ENCODE peak calls at places on chromosomes 11 and 22, in eight cellular contexts. One of them, this sample, is unnamed.

GRCh38 chr22:41367039-41367679 is 14.6 kb upstream of the TEF start:
- DNase-seq in mammary epithelial cell: peak; percentile 94
- DNase-seq in BJ: peak; percentile 71
- DNase-seq in astrocyte of the spinal cord: peak; percentile 96
- DNase-seq in colonic mucosa: peak; percentile 96
- DNase-seq in H9: peak; percentile 79
- DNase-seq in K562: peak; percentile 96
- DNase-seq in ovary: peak; percentile 98
- DNase-seq in this sample: peak; percentile 87

GRCh38 chr11:2319791-2320481 is 18.1 kb downstream of the TSPAN32 start:
- DNase-seq in mammary epithelial cell: no peak
- DNase-seq in BJ: no peak
- DNase-seq in astrocyte of the spinal cord: no peak
- DNase-seq in colonic mucosa: no peak
- DNase-seq in H9: no peak
- DNase-seq in K562: no peak
- DNase-seq in ovary: no peak
- DNase-seq in this sample: peak; percentile 43

GRCh38 chr22:47370448-47371262 is 608.2 kb downstream of the TBC1D22A start:
- DNase-seq in mammary epithelial cell: no peak
- DNase-seq in BJ: no peak
- DNase-seq in astrocyte of the spinal cord: no peak
- DNase-seq in colonic mucosa: peak; percentile 11
- DNase-seq in H9: no peak
- DNase-seq in K562: no peak
- DNase-seq in ovary: peak; percentile 4
- DNase-seq in this sample: peak; percentile 60

GRCh38 chr11:69558519-69558941 is 77.1 kb downstream of the LINC01488 start:
- DNase-seq in mammary epithelial cell: no peak
- DNase-seq in BJ: no peak
- DNase-seq in astrocyte of the spinal cord: no peak
- DNase-seq in colonic mucosa: no peak
- DNase-seq in H9: no peak
- DNase-seq in K562: no peak
- DNase-seq in ovary: no peak
- DNase-seq in this sample: no peak

GRCh38 chr11:134333312-134333711 is 1.5 kb downstream of the GLB1L2 start:
- DNase-seq in mammary epithelial cell: no peak
- DNase-seq in BJ: no peak
- DNase-seq in astrocyte of the spinal cord: no peak
- DNase-seq in colonic mucosa: no peak
- DNase-seq in H9: no peak
- DNase-seq in K562: no peak
- DNase-seq in ovary: no peak
- DNase-seq in this sample: no peak

GRCh38 chr11:5367461-5368074 is 16.0 kb upstream of the OR51M1 start:
- DNase-seq in mammary epithelial cell: no peak
- DNase-seq in BJ: no peak
- DNase-seq in astrocyte of the spinal cord: peak; percentile 81
- DNase-seq in colonic mucosa: no peak
- DNase-seq in H9: no peak
- DNase-seq in K562: no peak
- DNase-seq in ovary: no peak
- DNase-seq in this sample: no peak

GRCh38 chr11:2511421-2512369 is 66.9 kb downstream of the KCNQ1 start:
- DNase-seq in mammary epithelial cell: no peak
- DNase-seq in BJ: no peak
- DNase-seq in astrocyte of the spinal cord: no peak
- DNase-seq in colonic mucosa: peak; percentile 15
- DNase-seq in H9: no peak
- DNase-seq in K562: peak; percentile 4
- DNase-seq in ovary: no peak
- DNase-seq in this sample: peak; percentile 64

GRCh38 chr11:76397383-76397782 is 16.3 kb downstream of the GVQW3 start:
- DNase-seq in mammary epithelial cell: no peak
- DNase-seq in BJ: no peak
- DNase-seq in astrocyte of the spinal cord: no peak
- DNase-seq in colonic mucosa: no peak
- DNase-seq in H9: no peak
- DNase-seq in K562: no peak
- DNase-seq in ovary: no peak
- DNase-seq in this sample: no peak

GRCh38 chr11:57641426-57641825 is 8.3 kb downstream of the YPEL4 start:
- DNase-seq in mammary epithelial cell: no peak
- DNase-seq in BJ: no peak
- DNase-seq in astrocyte of the spinal cord: peak; percentile 62
- DNase-seq in colonic mucosa: no peak
- DNase-seq in H9: no peak
- DNase-seq in K562: peak; percentile 52
- DNase-seq in ovary: no peak
- DNase-seq in this sample: no peak

GRCh38 chr11:96203567-96204365 is 139.2 kb downstream of the MAML2 start:
- DNase-seq in mammary epithelial cell: no peak
- DNase-seq in BJ: no peak
- DNase-seq in astrocyte of the spinal cord: no peak
- DNase-seq in colonic mucosa: no peak
- DNase-seq in H9: no peak
- DNase-seq in K562: no peak
- DNase-seq in ovary: no peak
- DNase-seq in this sample: no peak

GRCh38 chr11:96204366-96204659 is 138.7 kb downstream of the MAML2 start:
- DNase-seq in mammary epithelial cell: no peak
- DNase-seq in BJ: no peak
- DNase-seq in astrocyte of the spinal cord: no peak
- DNase-seq in colonic mucosa: no peak
- DNase-seq in H9: no peak
- DNase-seq in K562: no peak
- DNase-seq in ovary: no peak
- DNase-seq in this sample: no peak

GRCh38 chr11:96207459-96208449 is 135.2 kb downstream of the MAML2 start:
- DNase-seq in mammary epithelial cell: peak; percentile 89
- DNase-seq in BJ: no peak
- DNase-seq in astrocyte of the spinal cord: no peak
- DNase-seq in colonic mucosa: peak; percentile 65
- DNase-seq in H9: no peak
- DNase-seq in K562: no peak
- DNase-seq in ovary: no peak
- DNase-seq in this sample: no peak

GRCh38 chr11:96205460-96205809 is 137.6 kb downstream of the MAML2 start:
- DNase-seq in mammary epithelial cell: no peak
- DNase-seq in BJ: no peak
- DNase-seq in astrocyte of the spinal cord: no peak
- DNase-seq in colonic mucosa: no peak
- DNase-seq in H9: no peak
- DNase-seq in K562: no peak
- DNase-seq in ovary: no peak
- DNase-seq in this sample: no peak

DNA sequence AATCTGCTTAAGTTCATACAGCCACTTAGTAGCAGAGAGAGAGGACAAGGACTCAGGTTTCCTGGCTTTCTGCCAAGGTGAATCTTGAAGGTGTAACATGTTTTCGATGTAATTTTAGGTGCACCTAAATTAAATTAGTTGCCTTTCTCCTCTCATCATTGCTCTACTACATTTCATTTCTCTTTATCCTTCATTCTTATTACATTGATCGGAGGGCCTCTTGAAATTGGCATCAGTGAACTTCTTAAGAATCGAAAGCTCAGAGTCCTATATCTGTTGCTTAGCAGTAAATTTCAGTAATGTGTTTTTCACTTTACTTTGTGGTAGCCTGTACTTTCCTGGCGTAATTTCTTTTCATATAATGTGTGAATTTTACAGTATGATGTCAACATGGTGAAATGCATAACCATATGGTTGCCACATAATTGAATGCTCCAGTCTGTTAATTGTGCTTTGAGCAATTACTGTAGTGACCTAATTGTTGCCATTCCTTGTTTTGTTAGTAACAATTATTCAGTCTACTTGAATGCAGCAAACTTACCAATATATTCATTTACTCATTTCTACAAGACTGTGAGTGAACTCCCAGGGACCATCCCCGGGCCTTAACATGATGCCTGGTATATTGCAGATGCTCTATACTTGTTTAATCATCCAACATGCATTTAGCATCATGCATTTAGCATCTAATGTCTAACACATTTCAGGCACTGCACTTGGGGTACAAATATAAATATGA is 138.1 kb downstream of the MAML2 start:
- DNase-seq in mammary epithelial cell: no peak
- DNase-seq in BJ: no peak
- DNase-seq in astrocyte of the spinal cord: no peak
- DNase-seq in colonic mucosa: no peak
- DNase-seq in H9: no peak
- DNase-seq in K562: no peak
- DNase-seq in ovary: no peak
- DNase-seq in this sample: no peak
- TF ChIP-seq CTCF in mammary epithelial cell: no peak
- TF ChIP-seq CTCF in BJ: no peak
- TF ChIP-seq CTCF in astrocyte of the spinal cord: no peak
- TF ChIP-seq CTCF in colonic mucosa: no peak
- TF ChIP-seq CTCF in H9: no peak
- TF ChIP-seq CTCF in K562: no peak
- TF ChIP-seq CTCF in ovary: no peak
- TF ChIP-seq CTCF in this sample: no peak

DNA sequence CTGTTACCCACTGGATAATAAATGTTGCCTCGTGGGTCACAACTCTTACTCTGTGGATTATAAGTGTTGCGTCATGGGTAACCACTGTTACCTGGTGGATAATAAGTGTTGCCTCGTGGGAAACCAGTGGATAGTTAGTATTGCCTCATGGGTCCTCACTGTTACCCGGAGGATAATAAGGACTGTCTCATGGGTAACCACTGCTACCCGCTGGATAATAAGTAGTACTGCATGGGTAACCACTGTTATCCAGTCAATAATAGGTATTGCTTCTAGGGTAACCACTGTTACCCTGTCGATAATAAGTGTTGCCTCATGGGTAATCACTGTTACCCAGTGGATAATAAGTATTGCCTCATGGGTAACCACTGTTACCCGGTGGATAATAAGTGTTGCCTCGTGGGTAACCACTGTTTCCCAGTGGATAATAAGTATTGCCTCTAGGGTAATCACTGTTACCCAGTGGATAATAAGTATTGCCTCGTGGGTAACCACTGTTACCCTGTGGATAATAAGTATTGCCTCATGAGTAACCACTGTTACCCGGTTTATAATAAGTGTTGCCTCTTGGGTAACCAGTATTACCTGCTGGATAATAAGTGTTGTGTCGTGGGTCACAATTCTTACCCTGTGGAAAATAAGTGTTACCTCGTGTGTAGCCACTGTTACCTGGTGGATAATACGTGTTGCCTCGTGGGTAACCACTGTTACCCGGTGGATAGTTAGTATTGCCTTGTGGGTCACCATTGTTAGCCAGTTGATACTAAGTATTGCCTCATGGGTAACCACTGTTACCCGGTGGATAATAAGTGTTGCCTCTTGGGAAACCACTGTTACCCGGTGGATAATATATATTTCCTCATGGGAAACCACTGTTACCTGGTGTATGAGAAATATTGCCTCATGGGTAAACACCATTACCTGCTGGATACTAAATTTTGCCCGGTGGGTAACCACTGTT is 15.7 kb upstream of the NXPE4 start:
- DNase-seq in mammary epithelial cell: no peak
- DNase-seq in BJ: no peak
- DNase-seq in astrocyte of the spinal cord: no peak
- DNase-seq in colonic mucosa: peak; percentile 7
- DNase-seq in H9: no peak
- DNase-seq in K562: no peak
- DNase-seq in ovary: no peak
- DNase-seq in this sample: no peak
- TF ChIP-seq CTCF in mammary epithelial cell: peak; percentile 31
- TF ChIP-seq CTCF in BJ: no peak
- TF ChIP-seq CTCF in astrocyte of the spinal cord: no peak
- TF ChIP-seq CTCF in colonic mucosa: no peak
- TF ChIP-seq CTCF in H9: peak; percentile 48
- TF ChIP-seq CTCF in K562: no peak
- TF ChIP-seq CTCF in ovary: no peak
- TF ChIP-seq CTCF in this sample: no peak

DNA sequence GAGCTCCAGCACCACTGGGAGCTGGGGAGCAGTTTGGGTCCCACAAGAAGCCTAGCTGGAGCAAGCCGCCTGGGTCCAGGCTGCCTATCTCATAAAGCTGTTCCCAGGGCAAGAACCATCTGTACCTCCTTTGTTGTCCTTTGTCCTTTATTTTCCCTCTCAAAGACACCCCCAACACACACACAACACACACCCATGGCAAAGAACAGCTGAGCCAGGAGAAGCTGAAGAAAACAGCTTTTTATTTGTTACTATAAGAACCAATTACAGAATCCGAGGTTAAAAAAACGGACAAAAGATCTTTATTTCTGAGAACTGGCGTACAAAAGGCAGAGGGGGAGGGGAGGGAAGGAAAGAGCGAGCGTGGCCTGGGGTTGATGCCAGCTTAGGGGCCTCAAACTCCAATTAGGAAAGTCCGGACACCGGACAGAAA is 1.7 kb upstream of the TUT1 start:
- DNase-seq in mammary epithelial cell: no peak
- DNase-seq in BJ: no peak
- DNase-seq in astrocyte of the spinal cord: no peak
- DNase-seq in colonic mucosa: no peak
- DNase-seq in H9: no peak
- DNase-seq in K562: no peak
- DNase-seq in ovary: peak; percentile 17
- DNase-seq in this sample: no peak
- TF ChIP-seq CTCF in mammary epithelial cell: no peak
- TF ChIP-seq CTCF in BJ: no peak
- TF ChIP-seq CTCF in astrocyte of the spinal cord: no peak
- TF ChIP-seq CTCF in colonic mucosa: no peak
- TF ChIP-seq CTCF in H9: no peak
- TF ChIP-seq CTCF in K562: no peak
- TF ChIP-seq CTCF in ovary: no peak
- TF ChIP-seq CTCF in this sample: no peak

GRCh38 chr11:60631939-60632338 is 67.5 kb upstream of the MS4A8 start:
- DNase-seq in mammary epithelial cell: no peak
- DNase-seq in BJ: no peak
- DNase-seq in astrocyte of the spinal cord: no peak
- DNase-seq in colonic mucosa: no peak
- DNase-seq in H9: no peak
- DNase-seq in K562: no peak
- DNase-seq in ovary: no peak
- DNase-seq in this sample: no peak

GRCh38 chr11:60629399-60629798 is 70.0 kb upstream of the MS4A8 start:
- DNase-seq in mammary epithelial cell: no peak
- DNase-seq in BJ: no peak
- DNase-seq in astrocyte of the spinal cord: no peak
- DNase-seq in colonic mucosa: no peak
- DNase-seq in H9: no peak
- DNase-seq in K562: no peak
- DNase-seq in ovary: no peak
- DNase-seq in this sample: no peak

GRCh38 chr11:60633645-60634044 is 65.8 kb upstream of the MS4A8 start:
- DNase-seq in mammary epithelial cell: no peak
- DNase-seq in BJ: no peak
- DNase-seq in astrocyte of the spinal cord: no peak
- DNase-seq in colonic mucosa: no peak
- DNase-seq in H9: no peak
- DNase-seq in K562: no peak
- DNase-seq in ovary: no peak
- DNase-seq in this sample: no peak

DNA sequence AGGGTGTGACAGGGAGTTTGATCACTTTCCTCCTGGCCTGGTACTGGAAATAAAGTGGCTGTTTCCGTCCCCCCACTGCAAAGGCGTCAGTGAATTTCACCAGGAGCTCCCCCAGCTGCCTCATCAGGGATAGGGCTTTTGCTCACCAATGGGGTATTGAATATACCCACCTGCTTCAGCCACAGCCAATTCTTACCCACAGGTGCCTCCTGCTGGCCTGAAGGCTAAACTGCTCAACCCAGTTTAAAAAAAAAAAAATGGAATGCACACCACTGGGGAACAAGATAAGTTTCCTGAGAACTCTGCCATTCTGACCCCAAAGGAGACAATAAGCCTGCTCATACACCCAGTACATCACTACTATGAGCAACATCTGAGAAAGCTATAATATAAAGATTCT is 65.3 kb upstream of the MS4A8 start:
- DNase-seq in mammary epithelial cell: no peak
- DNase-seq in BJ: no peak
- DNase-seq in astrocyte of the spinal cord: no peak
- DNase-seq in colonic mucosa: no peak
- DNase-seq in H9: peak; percentile 66
- DNase-seq in K562: peak; percentile 12
- DNase-seq in ovary: no peak
- DNase-seq in this sample: no peak
- TF ChIP-seq CTCF in mammary epithelial cell: peak; percentile 37
- TF ChIP-seq CTCF in BJ: peak; percentile 13
- TF ChIP-seq CTCF in astrocyte of the spinal cord: peak; percentile 4
- TF ChIP-seq CTCF in colonic mucosa: no peak
- TF ChIP-seq CTCF in H9: peak; percentile 78
- TF ChIP-seq CTCF in K562: peak; percentile 54
- TF ChIP-seq CTCF in ovary: no peak
- TF ChIP-seq CTCF in this sample: peak; percentile 55